ENCODE peak calls at places on chromosome 5, in four cellular contexts. M is stimulated activated CD4-positive, alpha-beta T cell treated with anti-CD3 and anti-CD28 coated beads, Interleukin-12 subunit alpha, Interleukin-12 subunit beta, amount 100 ng/mL, for 4 hours; C is KG1; Y is NCI-H446 treated with DMSO at 0.1 percent for 48 hours. F is an unnamed sample.

GRCh38 chr5:109192543-109193281 is 217.1 kb downstream of the PJA2 start:
- DNase-seq in M (no peak), C (no peak), Y (no peak), F (no peak)

GRCh38 chr5:77235881-77236560 is 25.5 kb downstream of the PDE8B start:
- DNase-seq in M (no peak), C (no peak), Y (no peak), F (no peak)

GRCh38 chr5:151924564-151925395 is at the start of gene GLRA1:
- DNase-seq in M (peak; percentile 49), C (peak; percentile 0), Y (no peak), F (peak; percentile 76)

GRCh38 chr5:9787813-9788600 is 157.9 kb upstream of the TAS2R1 start:
- DNase-seq in M (no peak), C (no peak), Y (no peak), F (no peak)

GRCh38 chr5:71925608-71926091 is 181.6 kb upstream of the MAP1B start:
- DNase-seq in M (no peak), C (no peak), Y (peak; percentile 71), F (no peak)

GRCh38 chr5:114957384-114957783 is 212.3 kb downstream of the TRIM36 start:
- DNase-seq in M (no peak), C (no peak), Y (no peak), F (no peak)

GRCh38 chr5:64690104-64690416 is 243 bp upstream of the SHISAL2B start:
- DNase-seq in M (no peak), C (no peak), Y (no peak), F (no peak)

GRCh38 chr5:123035950-123036390 is 555 bp downstream of the PPIC start:
- DNase-seq in M (no peak), C (no peak), Y (no peak), F (peak; percentile 88)

GRCh38 chr5:57513785-57514184 is 31.2 kb upstream of the ACTBL2 start:
- DNase-seq in M (no peak), C (no peak), Y (no peak), F (no peak)

GRCh38 chr5:117094114-117094815 is 519.6 kb upstream of the SEMA6A start:
- DNase-seq in M (no peak), C (no peak), Y (no peak), F (no peak)

GRCh38 chr5:15320896-15321295 is 179.1 kb upstream of the FBXL7 start:
- DNase-seq in M (no peak), C (no peak), Y (no peak), F (no peak)

GRCh38 chr5:77563475-77563874 is 71.4 kb upstream of the WDR41 start:
- DNase-seq in M (no peak), C (no peak), Y (no peak), F (no peak)

GRCh38 chr5:171651102-171651501 is 134.5 kb upstream of the SMIM23 start:
- DNase-seq in M (no peak), C (no peak), Y (no peak), F (no peak)